ENCODE peak calls at places on chromosome 5, in ten cellular contexts. One of them, this sample, is unnamed.

GRCh38 chr5:133744909-133745308 is 132.6 kb upstream of the FSTL4 start:
- DNase-seq in mesothelial cell of epicardium: peak; percentile 11
- DNase-seq in PC-3: no peak
- DNase-seq in foreskin fibroblast: no peak
- DNase-seq in WTC11: no peak
- DNase-seq in activated CD8-positive, alpha-beta T cell treated with anti-CD3 and anti-CD28 coated beads for 36 hours: no peak
- DNase-seq in adrenal gland: peak; percentile 57
- DNase-seq in fibroblast of lung: no peak
- DNase-seq in stomach: no peak
- DNase-seq in neural crest cell: no peak
- DNase-seq in this sample: no peak

GRCh38 chr5:116733995-116734716 is 159.5 kb upstream of the SEMA6A start:
- DNase-seq in mesothelial cell of epicardium: no peak
- DNase-seq in PC-3: no peak
- DNase-seq in foreskin fibroblast: no peak
- DNase-seq in WTC11: no peak
- DNase-seq in activated CD8-positive, alpha-beta T cell treated with anti-CD3 and anti-CD28 coated beads for 36 hours: no peak
- DNase-seq in adrenal gland: no peak
- DNase-seq in fibroblast of lung: no peak
- DNase-seq in stomach: no peak
- DNase-seq in neural crest cell: no peak
- DNase-seq in this sample: no peak

GRCh38 chr5:116600876-116601275 is 26.3 kb upstream of the SEMA6A start:
- DNase-seq in mesothelial cell of epicardium: no peak
- DNase-seq in PC-3: no peak
- DNase-seq in foreskin fibroblast: peak; percentile 1
- DNase-seq in WTC11: no peak
- DNase-seq in activated CD8-positive, alpha-beta T cell treated with anti-CD3 and anti-CD28 coated beads for 36 hours: no peak
- DNase-seq in adrenal gland: no peak
- DNase-seq in fibroblast of lung: peak; percentile 63
- DNase-seq in stomach: no peak
- DNase-seq in neural crest cell: no peak
- DNase-seq in this sample: no peak

GRCh38 chr5:151497391-151498002 is 50.1 kb downstream of the SLC36A1 start:
- DNase-seq in mesothelial cell of epicardium: no peak
- DNase-seq in PC-3: no peak
- DNase-seq in foreskin fibroblast: no peak
- DNase-seq in WTC11: no peak
- DNase-seq in activated CD8-positive, alpha-beta T cell treated with anti-CD3 and anti-CD28 coated beads for 36 hours: no peak
- DNase-seq in adrenal gland: no peak
- DNase-seq in fibroblast of lung: no peak
- DNase-seq in stomach: no peak
- DNase-seq in neural crest cell: no peak
- DNase-seq in this sample: no peak

GRCh38 chr5:92687793-92688467 is 893.1 kb downstream of the NR2F1-AS1 start:
- DNase-seq in mesothelial cell of epicardium: no peak
- DNase-seq in PC-3: peak; percentile 43
- DNase-seq in foreskin fibroblast: peak; percentile 41
- DNase-seq in WTC11: no peak
- DNase-seq in activated CD8-positive, alpha-beta T cell treated with anti-CD3 and anti-CD28 coated beads for 36 hours: no peak
- DNase-seq in adrenal gland: no peak
- DNase-seq in fibroblast of lung: peak; percentile 68
- DNase-seq in stomach: no peak
- DNase-seq in neural crest cell: peak; percentile 15
- DNase-seq in this sample: no peak

GRCh38 chr5:68465133-68465532 is 249.6 kb downstream of the PIK3R1 start:
- DNase-seq in mesothelial cell of epicardium: no peak
- DNase-seq in PC-3: no peak
- DNase-seq in foreskin fibroblast: no peak
- DNase-seq in WTC11: no peak
- DNase-seq in activated CD8-positive, alpha-beta T cell treated with anti-CD3 and anti-CD28 coated beads for 36 hours: peak; percentile 66
- DNase-seq in adrenal gland: no peak
- DNase-seq in fibroblast of lung: no peak
- DNase-seq in stomach: no peak
- DNase-seq in neural crest cell: no peak
- DNase-seq in this sample: no peak

GRCh38 chr5:179530069-179530998 is 20.0 kb upstream of the RUFY1 start:
- DNase-seq in mesothelial cell of epicardium: peak; percentile 67
- DNase-seq in PC-3: no peak
- DNase-seq in foreskin fibroblast: peak; percentile 33
- DNase-seq in WTC11: peak; percentile 78
- DNase-seq in activated CD8-positive, alpha-beta T cell treated with anti-CD3 and anti-CD28 coated beads for 36 hours: peak; percentile 81
- DNase-seq in adrenal gland: peak; percentile 70
- DNase-seq in fibroblast of lung: peak; percentile 27
- DNase-seq in stomach: peak; percentile 62
- DNase-seq in neural crest cell: peak; percentile 51
- DNase-seq in this sample: peak; percentile 82

GRCh38 chr5:16935271-16936149 is 578 bp downstream of the MYO10 start:
- DNase-seq in mesothelial cell of epicardium: peak; percentile 73
- DNase-seq in PC-3: peak; percentile 75
- DNase-seq in foreskin fibroblast: no peak
- DNase-seq in WTC11: peak; percentile 69
- DNase-seq in activated CD8-positive, alpha-beta T cell treated with anti-CD3 and anti-CD28 coated beads for 36 hours: peak; percentile 38
- DNase-seq in adrenal gland: peak; percentile 62
- DNase-seq in fibroblast of lung: peak; percentile 47
- DNase-seq in stomach: peak; percentile 50
- DNase-seq in neural crest cell: peak; percentile 14
- DNase-seq in this sample: peak; percentile 21

GRCh38 chr5:123754167-123754840 is 242.3 kb downstream of the CSNK1G3 start:
- DNase-seq in mesothelial cell of epicardium: no peak
- DNase-seq in PC-3: peak; percentile 1
- DNase-seq in foreskin fibroblast: peak; percentile 41
- DNase-seq in WTC11: no peak
- DNase-seq in activated CD8-positive, alpha-beta T cell treated with anti-CD3 and anti-CD28 coated beads for 36 hours: no peak
- DNase-seq in adrenal gland: no peak
- DNase-seq in fibroblast of lung: peak; percentile 64
- DNase-seq in stomach: no peak
- DNase-seq in neural crest cell: no peak
- DNase-seq in this sample: no peak

GRCh38 chr5:82735160-82735789 is 341.9 kb downstream of the TMEM167A start:
- DNase-seq in mesothelial cell of epicardium: no peak
- DNase-seq in PC-3: peak; percentile 80
- DNase-seq in foreskin fibroblast: no peak
- DNase-seq in WTC11: no peak
- DNase-seq in activated CD8-positive, alpha-beta T cell treated with anti-CD3 and anti-CD28 coated beads for 36 hours: no peak
- DNase-seq in adrenal gland: no peak
- DNase-seq in fibroblast of lung: peak; percentile 77
- DNase-seq in stomach: no peak
- DNase-seq in neural crest cell: no peak
- DNase-seq in this sample: no peak

GRCh38 chr5:149830579-149830978 is 100.5 kb downstream of the PPARGC1B start:
- DNase-seq in mesothelial cell of epicardium: no peak
- DNase-seq in PC-3: no peak
- DNase-seq in foreskin fibroblast: no peak
- DNase-seq in WTC11: no peak
- DNase-seq in activated CD8-positive, alpha-beta T cell treated with anti-CD3 and anti-CD28 coated beads for 36 hours: no peak
- DNase-seq in adrenal gland: no peak
- DNase-seq in fibroblast of lung: no peak
- DNase-seq in stomach: no peak
- DNase-seq in neural crest cell: no peak
- DNase-seq in this sample: no peak

GRCh38 chr5:149828161-149829011 is 98.3 kb downstream of the PPARGC1B start:
- DNase-seq in mesothelial cell of epicardium: peak; percentile 93
- DNase-seq in PC-3: peak; percentile 97
- DNase-seq in foreskin fibroblast: peak; percentile 86
- DNase-seq in WTC11: peak; percentile 90
- DNase-seq in activated CD8-positive, alpha-beta T cell treated with anti-CD3 and anti-CD28 coated beads for 36 hours: peak; percentile 93
- DNase-seq in adrenal gland: peak; percentile 97
- DNase-seq in fibroblast of lung: peak; percentile 84
- DNase-seq in stomach: peak; percentile 91
- DNase-seq in neural crest cell: peak; percentile 94
- DNase-seq in this sample: peak; percentile 84

GRCh38 chr5:149827501-149827990 is 97.4 kb downstream of the PPARGC1B start:
- DNase-seq in mesothelial cell of epicardium: no peak
- DNase-seq in PC-3: no peak
- DNase-seq in foreskin fibroblast: no peak
- DNase-seq in WTC11: no peak
- DNase-seq in activated CD8-positive, alpha-beta T cell treated with anti-CD3 and anti-CD28 coated beads for 36 hours: no peak
- DNase-seq in adrenal gland: no peak
- DNase-seq in fibroblast of lung: no peak
- DNase-seq in stomach: no peak
- DNase-seq in neural crest cell: no peak
- DNase-seq in this sample: no peak

GRCh38 chr5:149831492-149831891 is 101.4 kb downstream of the PPARGC1B start:
- DNase-seq in mesothelial cell of epicardium: no peak
- DNase-seq in PC-3: no peak
- DNase-seq in foreskin fibroblast: no peak
- DNase-seq in WTC11: no peak
- DNase-seq in activated CD8-positive, alpha-beta T cell treated with anti-CD3 and anti-CD28 coated beads for 36 hours: peak; percentile 81
- DNase-seq in adrenal gland: no peak
- DNase-seq in fibroblast of lung: peak; percentile 29
- DNase-seq in stomach: no peak
- DNase-seq in neural crest cell: no peak
- DNase-seq in this sample: peak; percentile 85

DNA sequence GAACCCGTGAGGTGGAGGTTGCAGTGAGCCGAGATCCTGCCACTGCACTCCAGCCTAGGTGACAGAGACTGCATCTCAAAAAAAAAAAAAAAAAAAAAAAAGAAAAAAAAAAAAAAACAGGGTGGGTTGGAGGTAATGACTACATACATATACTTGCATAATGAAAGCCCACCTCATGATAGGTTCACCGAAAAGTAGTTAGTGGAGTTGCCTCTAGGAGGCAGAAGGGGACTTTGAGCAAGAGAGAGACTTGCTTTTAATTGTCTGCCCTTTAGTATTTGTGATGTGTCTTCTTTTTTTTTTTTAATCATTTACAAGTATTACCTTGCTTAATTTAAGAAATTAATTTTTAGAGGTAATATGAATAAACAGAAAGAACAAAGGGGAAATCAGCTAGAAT is 99.8 kb downstream of the PPARGC1B start:
- DNase-seq in mesothelial cell of epicardium: no peak
- DNase-seq in PC-3: peak; percentile 38
- DNase-seq in foreskin fibroblast: no peak
- DNase-seq in WTC11: no peak
- DNase-seq in activated CD8-positive, alpha-beta T cell treated with anti-CD3 and anti-CD28 coated beads for 36 hours: peak; percentile 12
- DNase-seq in adrenal gland: no peak
- DNase-seq in fibroblast of lung: no peak
- DNase-seq in stomach: no peak
- DNase-seq in neural crest cell: no peak
- DNase-seq in this sample: peak; percentile 24
- TF ChIP-seq CTCF in mesothelial cell of epicardium: no peak
- TF ChIP-seq CTCF in PC-3: peak; percentile 49
- TF ChIP-seq CTCF in foreskin fibroblast: peak; percentile 2
- TF ChIP-seq CTCF in WTC11: no peak
- TF ChIP-seq CTCF in activated CD8-positive, alpha-beta T cell treated with anti-CD3 and anti-CD28 coated beads for 36 hours: peak; percentile 42
- TF ChIP-seq CTCF in adrenal gland: peak; percentile 13
- TF ChIP-seq CTCF in fibroblast of lung: peak; percentile 14
- TF ChIP-seq CTCF in stomach: no peak
- TF ChIP-seq CTCF in neural crest cell: peak; percentile 42
- TF ChIP-seq CTCF in this sample: no peak

GRCh38 chr5:91438871-91439270 is 55.8 kb upstream of the ARRDC3 start:
- DNase-seq in mesothelial cell of epicardium: no peak
- DNase-seq in PC-3: peak; percentile 41
- DNase-seq in foreskin fibroblast: no peak
- DNase-seq in WTC11: peak; percentile 29
- DNase-seq in activated CD8-positive, alpha-beta T cell treated with anti-CD3 and anti-CD28 coated beads for 36 hours: no peak
- DNase-seq in adrenal gland: no peak
- DNase-seq in fibroblast of lung: no peak
- DNase-seq in stomach: peak; percentile 27
- DNase-seq in neural crest cell: no peak
- DNase-seq in this sample: no peak
- TF ChIP-seq CTCF in mesothelial cell of epicardium: no peak
- TF ChIP-seq CTCF in PC-3: peak; percentile 45
- TF ChIP-seq CTCF in foreskin fibroblast: no peak
- TF ChIP-seq CTCF in WTC11: no peak
- TF ChIP-seq CTCF in activated CD8-positive, alpha-beta T cell treated with anti-CD3 and anti-CD28 coated beads for 36 hours: no peak
- TF ChIP-seq CTCF in adrenal gland: no peak
- TF ChIP-seq CTCF in fibroblast of lung: no peak
- TF ChIP-seq CTCF in stomach: no peak
- TF ChIP-seq CTCF in neural crest cell: no peak
- TF ChIP-seq CTCF in this sample: no peak

DNA sequence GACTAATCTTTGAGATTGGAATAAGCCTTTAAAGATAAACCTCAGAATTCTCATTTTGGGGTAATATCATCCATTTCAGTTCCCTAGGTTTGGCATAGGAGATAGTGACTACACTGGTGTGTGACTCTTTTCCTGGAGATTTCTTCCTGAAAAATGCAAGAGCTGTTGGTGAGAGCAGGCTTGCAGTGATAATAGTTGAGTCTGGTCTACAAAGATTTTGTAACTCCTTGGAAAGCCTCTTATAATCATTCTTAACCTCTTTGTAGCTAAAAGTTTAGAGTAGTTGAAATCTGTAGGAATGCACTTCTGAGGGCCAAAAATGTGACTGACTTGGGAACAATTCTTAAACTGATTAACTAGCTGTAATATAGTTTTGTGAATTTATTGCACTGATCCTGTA is 23.5 kb downstream of the RANBP17 start:
- DNase-seq in mesothelial cell of epicardium: no peak
- DNase-seq in PC-3: no peak
- DNase-seq in foreskin fibroblast: no peak
- DNase-seq in WTC11: no peak
- DNase-seq in activated CD8-positive, alpha-beta T cell treated with anti-CD3 and anti-CD28 coated beads for 36 hours: no peak
- DNase-seq in adrenal gland: no peak
- DNase-seq in fibroblast of lung: peak; percentile 33
- DNase-seq in stomach: no peak
- DNase-seq in neural crest cell: no peak
- DNase-seq in this sample: no peak
- TF ChIP-seq CTCF in mesothelial cell of epicardium: no peak
- TF ChIP-seq CTCF in PC-3: no peak
- TF ChIP-seq CTCF in foreskin fibroblast: no peak
- TF ChIP-seq CTCF in WTC11: no peak
- TF ChIP-seq CTCF in activated CD8-positive, alpha-beta T cell treated with anti-CD3 and anti-CD28 coated beads for 36 hours: no peak
- TF ChIP-seq CTCF in adrenal gland: no peak
- TF ChIP-seq CTCF in fibroblast of lung: no peak
- TF ChIP-seq CTCF in stomach: no peak
- TF ChIP-seq CTCF in neural crest cell: no peak
- TF ChIP-seq CTCF in this sample: no peak

GRCh38 chr5:10690460-10690859 is 70.6 kb downstream of the DAP start:
- DNase-seq in mesothelial cell of epicardium: no peak
- DNase-seq in PC-3: no peak
- DNase-seq in foreskin fibroblast: no peak
- DNase-seq in WTC11: no peak
- DNase-seq in activated CD8-positive, alpha-beta T cell treated with anti-CD3 and anti-CD28 coated beads for 36 hours: no peak
- DNase-seq in adrenal gland: no peak
- DNase-seq in fibroblast of lung: peak; percentile 97
- DNase-seq in stomach: no peak
- DNase-seq in neural crest cell: no peak
- DNase-seq in this sample: no peak

GRCh38 chr5:10691826-10692785 is 68.9 kb downstream of the DAP start:
- DNase-seq in mesothelial cell of epicardium: no peak
- DNase-seq in PC-3: peak; percentile 53
- DNase-seq in foreskin fibroblast: no peak
- DNase-seq in WTC11: no peak
- DNase-seq in activated CD8-positive, alpha-beta T cell treated with anti-CD3 and anti-CD28 coated beads for 36 hours: no peak
- DNase-seq in adrenal gland: no peak
- DNase-seq in fibroblast of lung: peak; percentile 91
- DNase-seq in stomach: no peak
- DNase-seq in neural crest cell: no peak
- DNase-seq in this sample: no peak

GRCh38 chr5:10688651-10689171 is 72.3 kb downstream of the DAP start:
- DNase-seq in mesothelial cell of epicardium: no peak
- DNase-seq in PC-3: no peak
- DNase-seq in foreskin fibroblast: no peak
- DNase-seq in WTC11: no peak
- DNase-seq in activated CD8-positive, alpha-beta T cell treated with anti-CD3 and anti-CD28 coated beads for 36 hours: no peak
- DNase-seq in adrenal gland: no peak
- DNase-seq in fibroblast of lung: no peak
- DNase-seq in stomach: no peak
- DNase-seq in neural crest cell: no peak
- DNase-seq in this sample: no peak

GRCh38 chr5:10686890-10687289 is 74.1 kb downstream of the DAP start:
- DNase-seq in mesothelial cell of epicardium: no peak
- DNase-seq in PC-3: no peak
- DNase-seq in foreskin fibroblast: no peak
- DNase-seq in WTC11: no peak
- DNase-seq in activated CD8-positive, alpha-beta T cell treated with anti-CD3 and anti-CD28 coated beads for 36 hours: no peak
- DNase-seq in adrenal gland: no peak
- DNase-seq in fibroblast of lung: no peak
- DNase-seq in stomach: no peak
- DNase-seq in neural crest cell: no peak
- DNase-seq in this sample: no peak

GRCh38 chr5:10689391-10690081 is 71.5 kb downstream of the DAP start:
- DNase-seq in mesothelial cell of epicardium: no peak
- DNase-seq in PC-3: peak; percentile 68
- DNase-seq in foreskin fibroblast: no peak
- DNase-seq in WTC11: peak; percentile 78
- DNase-seq in activated CD8-positive, alpha-beta T cell treated with anti-CD3 and anti-CD28 coated beads for 36 hours: peak; percentile 68
- DNase-seq in adrenal gland: no peak
- DNase-seq in fibroblast of lung: peak; percentile 64
- DNase-seq in stomach: no peak
- DNase-seq in neural crest cell: peak; percentile 8
- DNase-seq in this sample: no peak
- TF ChIP-seq CTCF in mesothelial cell of epicardium: peak; percentile 32
- TF ChIP-seq CTCF in PC-3: peak; percentile 64
- TF ChIP-seq CTCF in foreskin fibroblast: peak; percentile 10
- TF ChIP-seq CTCF in WTC11: peak; percentile 59
- TF ChIP-seq CTCF in activated CD8-positive, alpha-beta T cell treated with anti-CD3 and anti-CD28 coated beads for 36 hours: peak; percentile 61
- TF ChIP-seq CTCF in adrenal gland: no peak
- TF ChIP-seq CTCF in fibroblast of lung: peak; percentile 34
- TF ChIP-seq CTCF in stomach: no peak
- TF ChIP-seq CTCF in neural crest cell: peak; percentile 31
- TF ChIP-seq CTCF in this sample: peak; percentile 26